ENCODE peak calls at places on chromosomes 1 and 21, in eight cellular contexts. A, R, P, O, Z, Y, I and B are unnamed samples. For H3K4me1, the result is how much of the 10 kb centered on the place peaks cover.

GRCh38 chr21:45456014-45456835 is 51.3 kb downstream of the COL18A1 start:
- DNase-seq in Z (no peak), R (no peak), O (no peak), P (no peak), I (no peak), A (no peak), Y (no peak), B (no peak)

GRCh38 chr1:6614019-6614952 is 755 bp downstream of the PHF13 start:
- DNase-seq in Z (peak), Y (peak), A (no peak), P (no peak), I (no peak), O (peak), R (peak), B (peak)

GRCh38 chr1:9193226-9193625 is 41.3 kb upstream of the H6PD start:
- DNase-seq in O (peak), I (no peak), Z (no peak), P (no peak), A (peak), Y (no peak), R (no peak), B (no peak)

GRCh38 chr1:169005776-169006175 is 100.7 kb upstream of the ATP1B1 start:
- DNase-seq in R (no peak), A (no peak), Y (no peak), Z (no peak), O (no peak), P (no peak), I (no peak), B (no peak)

GRCh38 chr1:239909894-239910293 is 181.8 kb upstream of the FMN2 start:
- DNase-seq in Y (no peak), O (peak), R (no peak), Z (no peak), A (peak), P (no peak), I (no peak), B (peak)

GRCh38 chr1:182493063-182493462 is 43.1 kb downstream of the RGSL1 start:
- DNase-seq in I (no peak), P (no peak), Z (no peak), R (no peak), A (no peak), O (no peak), Y (peak), B (no peak)

GRCh38 chr1:239861985-239862384 is 229.7 kb upstream of the FMN2 start:
- DNase-seq in Y (no peak), R (no peak), I (no peak), O (no peak), A (no peak), Z (no peak), P (no peak), B (no peak)

GRCh38 chr1:53652441-53653199 is 86.3 kb downstream of the GLIS1 start:
- DNase-seq in O (no peak), R (no peak), A (no peak), P (no peak), I (no peak), Z (no peak), Y (no peak), B (no peak)

GRCh38 chr21:46557469-46557868 is 47.4 kb downstream of the S100B start:
- DNase-seq in O (no peak), I (no peak), R (no peak), A (no peak), Z (no peak), P (no peak), Y (no peak), B (no peak)

GRCh38 chr1:224592636-224593579 is 23.2 kb upstream of the CNIH3 start:
- DNase-seq in I (no peak), A (peak), R (no peak), Y (no peak), O (peak), P (no peak), Z (peak), B (no peak)

GRCh38 chr1:246078126-246078887 is 428.8 kb downstream of the SMYD3 start:
- DNase-seq in P (no peak), I (no peak), Y (no peak), Z (peak), R (no peak), O (no peak), A (no peak), B (no peak)

GRCh38 chr1:246080031-246080430 is 427.0 kb downstream of the SMYD3 start:
- DNase-seq in A (no peak), P (no peak), O (no peak), Z (no peak), Y (no peak), R (no peak), I (no peak), B (no peak)

GRCh38 chr1:246078888-246079252 is 428.2 kb downstream of the SMYD3 start:
- DNase-seq in R (no peak), A (no peak), I (no peak), P (no peak), O (no peak), Z (no peak), Y (no peak), B (no peak)

GRCh38 chr1:246074421-246074820 is 432.7 kb downstream of the SMYD3 start:
- DNase-seq in R (no peak), P (no peak), Z (no peak), A (no peak), Y (no peak), I (no peak), O (no peak), B (no peak)

GRCh38 chr1:246077476-246077875 is 429.6 kb downstream of the SMYD3 start:
- DNase-seq in O (no peak), P (no peak), R (no peak), I (no peak), Y (no peak), Z (no peak), A (no peak), B (no peak)
- H3K4me1 ChIP-seq in O (under half), P (under half), R (under half), I (under half), Y (under half), Z (under half), A (under half), B (under half)

GRCh38 chr1:38095337-38096030 is 48.9 kb upstream of the POU3F1 start:
- DNase-seq in I (no peak), O (no peak), R (no peak), A (no peak), Y (no peak), P (no peak), Z (no peak), B (no peak)

GRCh38 chr1:38097256-38097655 is 50.7 kb upstream of the POU3F1 start:
- DNase-seq in P (no peak), Z (no peak), O (no peak), R (no peak), I (no peak), Y (no peak), A (no peak), B (no peak)

GRCh38 chr1:38093569-38094520 is 47.3 kb upstream of the POU3F1 start:
- DNase-seq in O (no peak), I (no peak), R (no peak), Y (no peak), P (no peak), A (no peak), Z (no peak), B (no peak)

GRCh38 chr1:38092256-38092655 is 45.7 kb upstream of the POU3F1 start:
- DNase-seq in O (no peak), Y (no peak), A (no peak), I (no peak), Z (no peak), P (no peak), R (no peak), B (no peak)

GRCh38 chr1:38094711-38095336 is 48.2 kb upstream of the POU3F1 start:
- DNase-seq in Z (no peak), O (no peak), I (no peak), R (no peak), A (no peak), P (no peak), Y (no peak), B (no peak)
- H3K4me2 ChIP-seq in Z (no peak), O (no peak), I (no peak), R (no peak), A (no peak), P (no peak), Y (no peak), B (no peak)

DNA sequence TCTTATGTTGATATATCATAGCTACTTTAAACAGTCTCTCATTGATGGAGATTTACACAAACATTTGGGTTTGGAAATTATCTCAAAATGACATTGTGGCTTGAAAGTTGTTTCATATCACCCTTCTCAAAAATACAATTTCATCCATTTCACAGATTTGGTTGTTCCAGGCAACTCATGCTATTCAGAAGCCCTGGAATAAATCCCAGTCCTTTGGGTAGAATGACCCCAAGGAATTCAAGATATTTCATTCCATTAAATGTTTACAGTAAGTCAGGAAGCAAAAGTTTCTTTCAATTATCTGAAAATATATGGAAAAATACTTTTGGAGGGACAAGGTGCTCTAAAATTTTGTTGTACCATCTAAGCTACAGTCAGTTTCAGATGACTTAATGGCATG is 27.1 kb downstream of the MPZL1 start:
- DNase-seq in Y (no peak), O (peak), A (peak), P (no peak), I (no peak), R (no peak), Z (no peak), B (no peak)
- H3K4me1 ChIP-seq in Y (half or more), O (half or more), A (under half), P (under half), I (under half), R (under half), Z (under half), B (under half)

GRCh38 chr1:231354330-231355020 is 16.4 kb downstream of the SPRTN start:
- DNase-seq in A (peak), Y (no peak), R (no peak), I (no peak), O (peak), Z (no peak), P (no peak), B (no peak)

GRCh38 chr1:231357831-231358354 is 19.8 kb downstream of the SPRTN start:
- DNase-seq in I (peak), A (peak), P (peak), Y (peak), Z (peak), R (no peak), O (peak), B (peak)

GRCh38 chr1:231359113-231359512 is 21.0 kb downstream of the SPRTN start:
- DNase-seq in P (no peak), O (peak), I (no peak), R (no peak), Y (no peak), A (peak), Z (peak), B (peak)

GRCh38 chr1:231355171-231355570 is 17.1 kb downstream of the SPRTN start:
- DNase-seq in O (peak), I (no peak), Y (no peak), R (no peak), P (no peak), Z (no peak), A (no peak), B (no peak)

GRCh38 chr1:231357187-231357772 is 19.2 kb downstream of the SPRTN start:
- DNase-seq in P (no peak), A (no peak), R (no peak), I (no peak), O (no peak), Y (no peak), Z (no peak), B (no peak)
- H3K4me2 ChIP-seq in P (no peak), A (no peak), R (no peak), I (no peak), O (no peak), Y (peak), Z (no peak), B (no peak)

GRCh38 chr1:41943717-41944116 is 25.0 kb upstream of the HIVEP3 start:
- DNase-seq in A (no peak), R (no peak), Y (no peak), I (no peak), P (no peak), Z (no peak), O (no peak), B (no peak)
- H3K4me1 ChIP-seq in A (under half), R (under half), Y (under half), I (under half), P (under half), Z (under half), O (under half), B (under half)

GRCh38 chr21:21200103-21200938 is 202.1 kb downstream of the NCAM2 start:
- DNase-seq in Y (no peak), Z (peak), O (peak), R (no peak), A (peak), P (no peak), I (no peak), B (peak)

GRCh38 chr21:21196848-21197247 is 198.6 kb downstream of the NCAM2 start:
- DNase-seq in A (no peak), Y (no peak), I (no peak), O (no peak), R (no peak), Z (no peak), P (no peak), B (no peak)

GRCh38 chr21:21199342-21200102 is 201.3 kb downstream of the NCAM2 start:
- DNase-seq in O (peak), P (no peak), Y (no peak), R (no peak), I (no peak), Z (no peak), A (no peak), B (no peak)

GRCh38 chr21:21195417-21195816 is 197.2 kb downstream of the NCAM2 start:
- DNase-seq in O (no peak), Y (no peak), I (no peak), P (no peak), R (no peak), A (no peak), Z (no peak), B (no peak)

DNA sequence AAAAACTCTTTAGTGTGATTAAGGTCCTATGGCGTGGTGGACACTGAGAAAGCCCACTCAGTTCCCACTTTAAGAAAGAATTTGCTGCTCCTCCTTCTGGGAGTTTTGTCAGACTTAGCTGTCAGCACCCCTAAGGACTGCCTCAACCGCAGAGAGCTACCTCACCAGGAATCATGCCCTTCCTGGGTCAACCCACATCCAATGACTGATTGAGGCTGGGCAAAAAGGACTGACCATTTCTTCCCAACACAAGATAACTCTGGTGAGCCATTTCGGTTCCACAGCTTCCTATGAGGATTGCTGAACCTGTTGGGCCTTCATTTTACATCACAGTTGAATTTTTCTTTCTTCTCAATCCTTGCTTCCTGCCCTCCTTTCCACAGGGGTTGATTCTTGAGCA is 197.9 kb downstream of the NCAM2 start:
- DNase-seq in A (no peak), I (no peak), Y (no peak), R (no peak), P (no peak), O (no peak), Z (no peak), B (no peak)
- H3K4me2 ChIP-seq in A (no peak), I (no peak), Y (no peak), R (no peak), P (no peak), O (no peak), Z (no peak), B (no peak)